ENCODE peak calls at places on chromosomes 13 and 19, in four cellular contexts. P is WTC11, O is GM12865, E is pancreas. R is an unnamed sample.

GRCh38 chr19:3243851-3244700 is 19.6 kb downstream of the CELF5 start:
- DNase-seq in P (peak), O (peak), E (no peak), R (peak)

GRCh38 chr13:114149774-114150740 is 17.6 kb upstream of the RASA3 start:
- DNase-seq in P (no peak), O (no peak), E (no peak), R (no peak)

GRCh38 chr19:12648088-12648487 is 18.5 kb downstream of the MAN2B1 start:
- DNase-seq in P (peak), O (no peak), E (peak), R (no peak)

GRCh38 chr19:49851456-49852259 is 699 bp downstream of the PTOV1 start:
- DNase-seq in P (peak), O (no peak), E (peak), R (peak)

GRCh38 chr19:46303702-46304397 is 7.0 kb downstream of the HIF3A start:
- DNase-seq in P (peak), O (peak), E (peak), R (peak)

GRCh38 chr19:588093-588742 is 1.5 kb upstream of the HCN2 start:
- DNase-seq in P (peak), O (peak), E (peak), R (peak)

GRCh38 chr13:24264976-24265375 is 44.4 kb upstream of the C1QTNF9 start:
- DNase-seq in P (no peak), O (peak), E (no peak), R (no peak)

GRCh38 chr13:87944038-87944437 is 272.9 kb downstream of the SLITRK5 start:
- DNase-seq in P (no peak), O (no peak), E (no peak), R (no peak)

GRCh38 chr19:46006411-46006810 is 11.1 kb downstream of the CCDC61 start:
- DNase-seq in P (no peak), O (no peak), E (no peak), R (no peak)

GRCh38 chr19:7894612-7895309 is 6.5 kb downstream of the LRRC8E start:
- DNase-seq in P (no peak), O (no peak), E (peak), R (no peak)

GRCh38 chr13:53250272-53250875 is 221.8 kb downstream of the OLFM4 start:
- DNase-seq in P (no peak), O (peak), E (peak), R (peak)

GRCh38 chr19:5903502-5904301 is at the start of gene NDUFA11:
- DNase-seq in P (peak), O (peak), E (peak), R (peak)

GRCh38 chr19:31349160-31349881 is at the start of gene TSHZ3:
- DNase-seq in P (peak), O (no peak), E (peak), R (peak)

GRCh38 chr13:114109646-114110045 is 22.8 kb downstream of the RASA3 start:
- DNase-seq in P (peak), O (no peak), E (no peak), R (peak)

GRCh38 chr19:30887042-30887441 is 462.2 kb downstream of the TSHZ3 start:
- DNase-seq in P (no peak), O (no peak), E (no peak), R (no peak)

GRCh38 chr13:41459754-41460111 is 2.4 kb downstream of the RGCC start:
- DNase-seq in P (no peak), O (no peak), E (no peak), R (no peak)

GRCh38 chr13:113103646-113104045 is 1.9 kb upstream of the F7 start:
- DNase-seq in P (no peak), O (no peak), E (no peak), R (no peak)

GRCh38 chr13:77650409-77650808 is 47.1 kb upstream of the SLAIN1 start:
- DNase-seq in P (no peak), O (no peak), E (no peak), R (no peak)

GRCh38 chr19:13974073-13974472 is 21.8 kb downstream of the DCAF15 start:
- DNase-seq in P (peak), O (no peak), E (no peak), R (no peak)

GRCh38 chr13:113121928-113122420 is 625 bp upstream of the F10 start:
- DNase-seq in P (no peak), O (no peak), E (no peak), R (no peak)

GRCh38 chr19:31258211-31259052 is 90.8 kb downstream of the TSHZ3 start:
- DNase-seq in P (no peak), O (no peak), E (no peak), R (peak)

GRCh38 chr13:110916671-110917142 is 1.8 kb upstream of the ANKRD10 start:
- DNase-seq in P (no peak), O (no peak), E (no peak), R (peak)

GRCh38 chr19:9966448-9966847 is 30.1 kb upstream of the OLFM2 start:
- DNase-seq in P (peak), O (no peak), E (no peak), R (no peak)

GRCh38 chr19:33603377-33603776 is 18.4 kb upstream of the CHST8 start:
- DNase-seq in P (no peak), O (no peak), E (no peak), R (no peak)

GRCh38 chr13:110010433-110011135 is 224.2 kb upstream of the IRS2 start:
- DNase-seq in P (no peak), O (no peak), E (no peak), R (peak)

GRCh38 chr19:42290523-42291436 is 11.2 kb upstream of the PRR19 start:
- DNase-seq in P (no peak), O (peak), E (no peak), R (no peak)

GRCh38 chr13:113087923-113088690 is 17.5 kb upstream of the F7 start:
- DNase-seq in P (no peak), O (no peak), E (no peak), R (no peak)

DNA sequence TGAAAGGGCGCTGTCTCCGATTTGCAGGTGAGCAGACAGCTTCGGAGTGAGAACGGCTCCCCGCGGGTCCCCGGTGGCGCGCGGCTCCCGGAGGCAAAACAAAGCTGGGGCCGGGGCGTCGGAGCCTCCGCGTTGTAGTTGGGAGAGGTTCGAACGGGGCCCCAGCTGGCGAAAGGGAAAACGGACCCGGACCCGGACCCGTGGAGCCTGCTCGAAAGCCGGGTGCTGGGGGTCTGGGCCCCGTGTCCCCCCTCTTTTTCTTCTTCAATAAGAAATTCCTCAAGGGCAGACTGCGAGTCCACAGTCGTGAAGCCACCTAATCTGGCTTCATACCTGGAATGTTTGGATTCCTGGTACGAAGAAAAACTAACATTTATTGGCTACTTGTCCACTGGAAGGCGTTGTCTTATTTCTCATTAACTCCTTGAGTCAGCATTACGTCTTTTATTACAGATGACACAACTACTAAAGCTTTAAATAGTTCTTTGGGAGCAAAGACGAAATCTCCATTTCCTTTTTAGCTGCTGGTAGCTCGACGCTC is 627 bp upstream of the MTIF3 start:
- DNase-seq in P (peak), O (no peak), E (peak), R (peak)
- TF ChIP-seq CTCF in P (no peak), O (no peak), E (no peak), R (no peak)

GRCh38 chr19:18479964-18480723 is 41.7 kb downstream of the ELL start:
- DNase-seq in P (no peak), O (no peak), E (no peak), R (peak)

GRCh38 chr19:18486746-18487145 is 35.1 kb downstream of the ELL start:
- DNase-seq in P (no peak), O (no peak), E (no peak), R (no peak)

GRCh38 chr19:18481505-18482222 is 40.2 kb downstream of the ELL start:
- DNase-seq in P (no peak), O (no peak), E (no peak), R (no peak)

GRCh38 chr19:18484992-18485391 is 36.9 kb downstream of the ELL start:
- DNase-seq in P (no peak), O (no peak), E (no peak), R (no peak)

DNA sequence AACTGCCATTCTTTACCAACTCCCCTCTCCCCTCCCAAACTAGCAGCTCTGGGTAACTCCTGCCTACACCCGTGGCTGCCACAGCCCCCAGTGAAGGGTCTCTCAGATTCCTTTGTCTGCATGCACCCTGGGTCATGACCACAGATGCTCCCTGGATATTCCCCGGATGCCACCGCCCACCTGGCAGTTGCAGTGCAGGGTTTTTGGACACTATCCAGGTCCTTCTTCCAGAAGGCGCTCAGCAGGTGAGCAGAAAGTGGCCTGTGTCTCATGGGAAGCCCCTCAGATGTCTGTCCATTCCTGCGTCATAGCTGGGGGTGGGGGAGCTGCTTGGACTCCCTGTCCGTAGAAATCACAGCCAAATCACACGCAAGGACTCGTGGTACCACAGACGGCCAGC is 38.8 kb downstream of the ELL start:
- DNase-seq in P (no peak), O (no peak), E (no peak), R (no peak)
- TF ChIP-seq CTCF in P (no peak), O (no peak), E (no peak), R (no peak)

GRCh38 chr19:52889931-52890330 is 7.5 kb downstream of the ZNF320 start:
- DNase-seq in P (no peak), O (no peak), E (no peak), R (no peak)
- TF ChIP-seq CTCF in P (no peak), O (no peak), E (no peak), R (no peak)

GRCh38 chr19:48064509-48064908 is 20.6 kb upstream of the CABP5 start:
- DNase-seq in P (no peak), O (no peak), E (no peak), R (peak)

DNA sequence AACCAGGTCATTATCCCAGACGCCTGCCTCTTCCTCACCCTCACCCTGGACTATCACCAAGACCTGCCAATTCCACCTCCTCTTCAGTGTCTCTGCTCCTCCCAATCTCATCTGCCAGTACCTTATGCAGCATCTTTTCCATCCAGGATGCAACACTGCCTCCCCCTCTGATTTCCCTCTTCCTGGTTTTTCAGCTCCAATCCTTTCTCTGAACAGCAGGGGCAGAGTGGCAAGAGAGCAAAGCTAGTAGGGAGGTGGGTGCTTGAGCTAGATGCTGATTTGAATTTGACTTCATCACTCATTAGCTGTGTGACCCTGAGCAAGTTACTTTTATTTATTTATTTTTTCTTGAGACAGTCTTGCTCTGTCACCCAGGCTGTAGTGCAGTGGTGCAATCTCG is 25.6 kb upstream of the CABP5 start:
- DNase-seq in P (peak), O (no peak), E (no peak), R (no peak)
- TF ChIP-seq CTCF in P (no peak), O (no peak), E (no peak), R (no peak)